ENCODE peak calls at places on chromosomes 1 and 21, in four cellular contexts. One of them, this sample, is unnamed.

GRCh38 chr1:65606426-65606825 is 186.0 kb downstream of the LEPR start:
- DNase-seq in stimulated activated CD8-positive, alpha-beta memory T cell treated with anti-CD3 and anti-CD28 coated beads, Interleukin-7, amount 100 ng/mL, for 24 hours: no peak
- DNase-seq in midbrain: no peak
- DNase-seq in activated CD4-positive, alpha-beta T cell treated with anti-CD3 and anti-CD28 coated beads, Interleukin-2, amount 50 U/mL, for 1 hour: no peak
- DNase-seq in this sample: no peak

GRCh38 chr1:25568090-25568833 is 24.9 kb downstream of the LDLRAP1 start:
- DNase-seq in midbrain: peak
- DNase-seq in activated CD4-positive, alpha-beta T cell treated with anti-CD3 and anti-CD28 coated beads, Interleukin-2, amount 50 U/mL, for 1 hour: no peak
- DNase-seq in stimulated activated CD8-positive, alpha-beta memory T cell treated with anti-CD3 and anti-CD28 coated beads, Interleukin-7, amount 100 ng/mL, for 24 hours: no peak
- DNase-seq in this sample: peak

GRCh38 chr1:69126761-69127160 is 441.0 kb upstream of the LRRC7 start:
- DNase-seq in activated CD4-positive, alpha-beta T cell treated with anti-CD3 and anti-CD28 coated beads, Interleukin-2, amount 50 U/mL, for 1 hour: no peak
- DNase-seq in midbrain: no peak
- DNase-seq in stimulated activated CD8-positive, alpha-beta memory T cell treated with anti-CD3 and anti-CD28 coated beads, Interleukin-7, amount 100 ng/mL, for 24 hours: no peak
- DNase-seq in this sample: no peak

GRCh38 chr1:33137800-33138199 is 44.0 kb downstream of the TRIM62 start:
- DNase-seq in activated CD4-positive, alpha-beta T cell treated with anti-CD3 and anti-CD28 coated beads, Interleukin-2, amount 50 U/mL, for 1 hour: peak
- DNase-seq in midbrain: peak
- DNase-seq in stimulated activated CD8-positive, alpha-beta memory T cell treated with anti-CD3 and anti-CD28 coated beads, Interleukin-7, amount 100 ng/mL, for 24 hours: peak
- DNase-seq in this sample: no peak

GRCh38 chr1:27560271-27561125 is 43.4 kb downstream of the AHDC1 start:
- DNase-seq in stimulated activated CD8-positive, alpha-beta memory T cell treated with anti-CD3 and anti-CD28 coated beads, Interleukin-7, amount 100 ng/mL, for 24 hours: no peak
- DNase-seq in midbrain: peak
- DNase-seq in activated CD4-positive, alpha-beta T cell treated with anti-CD3 and anti-CD28 coated beads, Interleukin-2, amount 50 U/mL, for 1 hour: no peak
- DNase-seq in this sample: no peak

GRCh38 chr1:109620396-109620817 is 770 bp downstream of the AMPD2 start:
- DNase-seq in activated CD4-positive, alpha-beta T cell treated with anti-CD3 and anti-CD28 coated beads, Interleukin-2, amount 50 U/mL, for 1 hour: no peak
- DNase-seq in midbrain: no peak
- DNase-seq in stimulated activated CD8-positive, alpha-beta memory T cell treated with anti-CD3 and anti-CD28 coated beads, Interleukin-7, amount 100 ng/mL, for 24 hours: no peak
- DNase-seq in this sample: no peak

GRCh38 chr1:1894354-1895049 is 3.6 kb upstream of the GNB1 start:
- DNase-seq in midbrain: no peak
- DNase-seq in stimulated activated CD8-positive, alpha-beta memory T cell treated with anti-CD3 and anti-CD28 coated beads, Interleukin-7, amount 100 ng/mL, for 24 hours: no peak
- DNase-seq in activated CD4-positive, alpha-beta T cell treated with anti-CD3 and anti-CD28 coated beads, Interleukin-2, amount 50 U/mL, for 1 hour: no peak
- DNase-seq in this sample: no peak

GRCh38 chr1:154440031-154440430 is 34.9 kb downstream of the IL6R start:
- DNase-seq in activated CD4-positive, alpha-beta T cell treated with anti-CD3 and anti-CD28 coated beads, Interleukin-2, amount 50 U/mL, for 1 hour: no peak
- DNase-seq in midbrain: no peak
- DNase-seq in stimulated activated CD8-positive, alpha-beta memory T cell treated with anti-CD3 and anti-CD28 coated beads, Interleukin-7, amount 100 ng/mL, for 24 hours: no peak
- DNase-seq in this sample: no peak

GRCh38 chr1:85629532-85629920 is 49.0 kb downstream of the CCN1 start:
- DNase-seq in midbrain: no peak
- DNase-seq in activated CD4-positive, alpha-beta T cell treated with anti-CD3 and anti-CD28 coated beads, Interleukin-2, amount 50 U/mL, for 1 hour: no peak
- DNase-seq in stimulated activated CD8-positive, alpha-beta memory T cell treated with anti-CD3 and anti-CD28 coated beads, Interleukin-7, amount 100 ng/mL, for 24 hours: no peak
- DNase-seq in this sample: no peak

GRCh38 chr21:15788847-15789548 is 59.2 kb downstream of the USP25 start:
- DNase-seq in midbrain: no peak
- DNase-seq in stimulated activated CD8-positive, alpha-beta memory T cell treated with anti-CD3 and anti-CD28 coated beads, Interleukin-7, amount 100 ng/mL, for 24 hours: no peak
- DNase-seq in activated CD4-positive, alpha-beta T cell treated with anti-CD3 and anti-CD28 coated beads, Interleukin-2, amount 50 U/mL, for 1 hour: no peak
- DNase-seq in this sample: no peak

GRCh38 chr1:201751872-201752271 is 77.1 kb upstream of the IPO9 start:
- DNase-seq in stimulated activated CD8-positive, alpha-beta memory T cell treated with anti-CD3 and anti-CD28 coated beads, Interleukin-7, amount 100 ng/mL, for 24 hours: no peak
- DNase-seq in activated CD4-positive, alpha-beta T cell treated with anti-CD3 and anti-CD28 coated beads, Interleukin-2, amount 50 U/mL, for 1 hour: no peak
- DNase-seq in midbrain: no peak
- DNase-seq in this sample: no peak

GRCh38 chr1:58515794-58516401 is 30.6 kb downstream of the OMA1 start:
- DNase-seq in midbrain: peak
- DNase-seq in activated CD4-positive, alpha-beta T cell treated with anti-CD3 and anti-CD28 coated beads, Interleukin-2, amount 50 U/mL, for 1 hour: peak
- DNase-seq in stimulated activated CD8-positive, alpha-beta memory T cell treated with anti-CD3 and anti-CD28 coated beads, Interleukin-7, amount 100 ng/mL, for 24 hours: no peak
- DNase-seq in this sample: peak

GRCh38 chr21:15741510-15741909 is 11.7 kb downstream of the USP25 start:
- DNase-seq in midbrain: no peak
- DNase-seq in stimulated activated CD8-positive, alpha-beta memory T cell treated with anti-CD3 and anti-CD28 coated beads, Interleukin-7, amount 100 ng/mL, for 24 hours: no peak
- DNase-seq in activated CD4-positive, alpha-beta T cell treated with anti-CD3 and anti-CD28 coated beads, Interleukin-2, amount 50 U/mL, for 1 hour: no peak
- DNase-seq in this sample: no peak

GRCh38 chr1:60745444-60745843 is 336.9 kb upstream of the NFIA start:
- DNase-seq in midbrain: no peak
- DNase-seq in activated CD4-positive, alpha-beta T cell treated with anti-CD3 and anti-CD28 coated beads, Interleukin-2, amount 50 U/mL, for 1 hour: no peak
- DNase-seq in stimulated activated CD8-positive, alpha-beta memory T cell treated with anti-CD3 and anti-CD28 coated beads, Interleukin-7, amount 100 ng/mL, for 24 hours: no peak
- DNase-seq in this sample: no peak

GRCh38 chr1:155141799-155142198 is 1.5 kb upstream of the DPM3 start:
- DNase-seq in midbrain: no peak
- DNase-seq in activated CD4-positive, alpha-beta T cell treated with anti-CD3 and anti-CD28 coated beads, Interleukin-2, amount 50 U/mL, for 1 hour: no peak
- DNase-seq in stimulated activated CD8-positive, alpha-beta memory T cell treated with anti-CD3 and anti-CD28 coated beads, Interleukin-7, amount 100 ng/mL, for 24 hours: no peak
- DNase-seq in this sample: no peak

GRCh38 chr1:168621356-168621755 is 45.0 kb downstream of the XCL1 start:
- DNase-seq in stimulated activated CD8-positive, alpha-beta memory T cell treated with anti-CD3 and anti-CD28 coated beads, Interleukin-7, amount 100 ng/mL, for 24 hours: no peak
- DNase-seq in midbrain: no peak
- DNase-seq in activated CD4-positive, alpha-beta T cell treated with anti-CD3 and anti-CD28 coated beads, Interleukin-2, amount 50 U/mL, for 1 hour: no peak
- DNase-seq in this sample: no peak

GRCh38 chr1:244735404-244735803 is 82.5 kb downstream of the DESI2 start:
- DNase-seq in activated CD4-positive, alpha-beta T cell treated with anti-CD3 and anti-CD28 coated beads, Interleukin-2, amount 50 U/mL, for 1 hour: no peak
- DNase-seq in stimulated activated CD8-positive, alpha-beta memory T cell treated with anti-CD3 and anti-CD28 coated beads, Interleukin-7, amount 100 ng/mL, for 24 hours: no peak
- DNase-seq in midbrain: no peak
- DNase-seq in this sample: no peak

GRCh38 chr1:161864577-161864976 is 98.5 kb downstream of the ATF6 start:
- DNase-seq in stimulated activated CD8-positive, alpha-beta memory T cell treated with anti-CD3 and anti-CD28 coated beads, Interleukin-7, amount 100 ng/mL, for 24 hours: no peak
- DNase-seq in midbrain: peak
- DNase-seq in activated CD4-positive, alpha-beta T cell treated with anti-CD3 and anti-CD28 coated beads, Interleukin-2, amount 50 U/mL, for 1 hour: peak
- DNase-seq in this sample: no peak

GRCh38 chr1:117336087-117336817 is 31.0 kb upstream of the MAN1A2 start:
- DNase-seq in midbrain: peak
- DNase-seq in activated CD4-positive, alpha-beta T cell treated with anti-CD3 and anti-CD28 coated beads, Interleukin-2, amount 50 U/mL, for 1 hour: no peak
- DNase-seq in stimulated activated CD8-positive, alpha-beta memory T cell treated with anti-CD3 and anti-CD28 coated beads, Interleukin-7, amount 100 ng/mL, for 24 hours: no peak
- DNase-seq in this sample: no peak

GRCh38 chr1:225972344-225973152 is 26.6 kb downstream of the SDE2 start:
- DNase-seq in midbrain: no peak
- DNase-seq in stimulated activated CD8-positive, alpha-beta memory T cell treated with anti-CD3 and anti-CD28 coated beads, Interleukin-7, amount 100 ng/mL, for 24 hours: no peak
- DNase-seq in activated CD4-positive, alpha-beta T cell treated with anti-CD3 and anti-CD28 coated beads, Interleukin-2, amount 50 U/mL, for 1 hour: no peak
- DNase-seq in this sample: no peak

GRCh38 chr21:44413566-44414290 is 41.6 kb upstream of the LRRC3 start:
- DNase-seq in midbrain: no peak
- DNase-seq in stimulated activated CD8-positive, alpha-beta memory T cell treated with anti-CD3 and anti-CD28 coated beads, Interleukin-7, amount 100 ng/mL, for 24 hours: no peak
- DNase-seq in activated CD4-positive, alpha-beta T cell treated with anti-CD3 and anti-CD28 coated beads, Interleukin-2, amount 50 U/mL, for 1 hour: no peak
- DNase-seq in this sample: no peak

GRCh38 chr1:93613895-93614294 is 67.7 kb downstream of the BCAR3 start:
- DNase-seq in midbrain: peak
- DNase-seq in activated CD4-positive, alpha-beta T cell treated with anti-CD3 and anti-CD28 coated beads, Interleukin-2, amount 50 U/mL, for 1 hour: no peak
- DNase-seq in stimulated activated CD8-positive, alpha-beta memory T cell treated with anti-CD3 and anti-CD28 coated beads, Interleukin-7, amount 100 ng/mL, for 24 hours: no peak
- DNase-seq in this sample: no peak

GRCh38 chr1:55632906-55633305 is 417.7 kb upstream of the USP24 start:
- DNase-seq in midbrain: no peak
- DNase-seq in stimulated activated CD8-positive, alpha-beta memory T cell treated with anti-CD3 and anti-CD28 coated beads, Interleukin-7, amount 100 ng/mL, for 24 hours: no peak
- DNase-seq in activated CD4-positive, alpha-beta T cell treated with anti-CD3 and anti-CD28 coated beads, Interleukin-2, amount 50 U/mL, for 1 hour: no peak
- DNase-seq in this sample: no peak

GRCh38 chr1:218339267-218339831 is 5.8 kb upstream of the TGFB2 start:
- DNase-seq in midbrain: peak
- DNase-seq in stimulated activated CD8-positive, alpha-beta memory T cell treated with anti-CD3 and anti-CD28 coated beads, Interleukin-7, amount 100 ng/mL, for 24 hours: no peak
- DNase-seq in activated CD4-positive, alpha-beta T cell treated with anti-CD3 and anti-CD28 coated beads, Interleukin-2, amount 50 U/mL, for 1 hour: no peak
- DNase-seq in this sample: no peak